ENCODE peak calls at places on chromosome 14, in eight cellular contexts. E, I, O, S, M, B, R and A are unnamed samples.

GRCh38 chr14:99571303-99571986 is 32.6 kb downstream of the CCDC85C start:
- DNase-seq in O (no peak), E (no peak), M (no peak), S (no peak), I (no peak), B (no peak), R (peak), A (no peak)

GRCh38 chr14:90049390-90049789 is 12.4 kb upstream of the KCNK13 start:
- DNase-seq in M (no peak), S (no peak), R (no peak), O (no peak), E (no peak), B (no peak), I (no peak), A (no peak)

GRCh38 chr14:62001988-62002387 is 239.8 kb downstream of the SNAPC1 start:
- DNase-seq in S (no peak), M (no peak), R (no peak), O (no peak), E (no peak), I (no peak), B (no peak), A (no peak)

GRCh38 chr14:73887116-73887490 is 444 bp downstream of the ZNF410 start:
- DNase-seq in E (no peak), S (no peak), I (no peak), B (no peak), O (no peak), M (no peak), R (no peak), A (no peak)

GRCh38 chr14:52146504-52146903 is 77.6 kb upstream of the NID2 start:
- DNase-seq in E (no peak), M (no peak), B (no peak), R (no peak), I (no peak), S (no peak), O (peak), A (no peak)

GRCh38 chr14:99599440-99599839 is 4.6 kb downstream of the CCDC85C start:
- DNase-seq in R (peak), B (no peak), I (no peak), E (no peak), M (no peak), S (no peak), O (no peak), A (no peak)

GRCh38 chr14:101772770-101773169 is 11.3 kb downstream of the PPP2R5C start:
- DNase-seq in S (no peak), O (no peak), R (no peak), M (no peak), E (no peak), I (no peak), B (no peak), A (no peak)

GRCh38 chr14:96681826-96682225 is 115.4 kb upstream of the VRK1 start:
- DNase-seq in I (no peak), M (no peak), S (no peak), B (no peak), O (peak), E (no peak), R (no peak), A (no peak)

GRCh38 chr14:41925409-41925808 is 318.7 kb downstream of the LRFN5 start:
- DNase-seq in I (no peak), R (no peak), E (no peak), B (peak), O (peak), S (no peak), M (no peak), A (no peak)

GRCh38 chr14:79161576-79161975 is 991.4 kb downstream of the NRXN3 start:
- DNase-seq in B (no peak), I (peak), E (peak), O (peak), S (no peak), M (no peak), R (peak), A (no peak)

GRCh38 chr14:63286071-63286470 is 32.7 kb downstream of the GPHB5 start:
- DNase-seq in R (no peak), M (no peak), S (no peak), E (no peak), I (no peak), B (no peak), O (no peak), A (no peak)

GRCh38 chr14:60250318-60251035 is 1.5 kb downstream of the PPM1A start:
- DNase-seq in I (no peak), R (peak), B (peak), M (no peak), S (peak), E (no peak), O (peak), A (no peak)

GRCh38 chr14:71240154-71240553 is 332.9 kb downstream of the PCNX1 start:
- DNase-seq in E (no peak), O (no peak), S (peak), M (no peak), R (no peak), B (no peak), I (no peak), A (no peak)

GRCh38 chr14:23663711-23664110 is 27.5 kb downstream of the DHRS2 start:
- DNase-seq in S (no peak), B (no peak), R (no peak), I (no peak), E (no peak), M (no peak), O (no peak), A (no peak)

GRCh38 chr14:68784995-68785816 is 7.7 kb downstream of the ZFP36L1 start:
- DNase-seq in R (no peak), I (no peak), B (no peak), S (no peak), E (peak), O (no peak), M (no peak), A (no peak)

GRCh38 chr14:65949711-65950516 is 536.3 kb upstream of the CCDC196 start:
- DNase-seq in M (peak), B (no peak), O (peak), E (no peak), S (no peak), I (no peak), R (peak), A (peak)
- TF ChIP-seq CTCF in M (no peak), B (no peak), O (no peak), E (no peak), S (no peak), I (no peak), R (no peak), A (no peak)

GRCh38 chr14:104776961-104777807 is 18.4 kb downstream of the AKT1 start:
- DNase-seq in R (no peak), B (no peak), M (no peak), I (peak), E (peak), S (no peak), O (no peak), A (no peak)
- TF ChIP-seq CTCF in R (no peak), B (no peak), M (no peak), I (no peak), E (peak), S (no peak), O (peak), A (no peak)

GRCh38 chr14:34983148-34983760 is 462 bp downstream of the SRP54 start:
- DNase-seq in M (no peak), I (no peak), S (no peak), B (no peak), R (no peak), E (no peak), O (no peak), A (no peak)

GRCh38 chr14:34978444-34978843 is 4.3 kb upstream of the SRP54 start:
- DNase-seq in B (no peak), E (no peak), I (no peak), R (no peak), S (no peak), M (no peak), O (no peak), A (no peak)

GRCh38 chr14:34982421-34983147 is at the start of gene SRP54:
- DNase-seq in M (peak), R (peak), S (peak), B (peak), E (peak), I (peak), O (peak), A (peak)

GRCh38 chr14:34980337-34980900 is 2.4 kb upstream of the SRP54 start:
- DNase-seq in E (no peak), O (no peak), B (no peak), S (no peak), I (no peak), R (no peak), M (no peak), A (no peak)

GRCh38 chr14:34981743-34982420 is 910 bp upstream of the SRP54 start:
- DNase-seq in R (peak), O (peak), I (peak), B (peak), E (no peak), M (no peak), S (peak), A (no peak)
- TF ChIP-seq CTCF in R (no peak), O (peak), I (no peak), B (no peak), E (no peak), M (peak), S (no peak), A (peak)

DNA sequence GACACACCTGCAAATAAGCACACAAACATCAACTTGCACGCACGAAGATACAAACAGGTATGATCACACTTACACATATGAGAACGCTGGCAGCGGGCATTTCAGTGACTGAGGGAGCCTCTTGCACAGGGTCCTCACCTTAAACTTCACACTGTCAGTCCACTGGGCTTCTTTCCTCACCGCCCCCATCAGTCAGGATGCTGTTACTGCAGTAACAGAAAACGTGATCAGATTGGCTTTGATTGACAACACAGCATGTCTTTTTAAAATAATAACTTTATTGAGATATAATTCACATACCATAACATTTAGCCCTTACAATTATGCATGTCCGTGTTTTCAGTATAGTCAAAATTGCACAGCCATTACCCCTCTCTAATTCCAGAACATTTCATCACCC is 8.2 kb downstream of the CCDC197 start:
- DNase-seq in O (peak), R (no peak), M (no peak), B (no peak), I (peak), E (no peak), S (peak), A (no peak)
- TF ChIP-seq CTCF in O (peak), R (no peak), M (peak), B (peak), I (peak), E (peak), S (peak), A (peak)

DNA sequence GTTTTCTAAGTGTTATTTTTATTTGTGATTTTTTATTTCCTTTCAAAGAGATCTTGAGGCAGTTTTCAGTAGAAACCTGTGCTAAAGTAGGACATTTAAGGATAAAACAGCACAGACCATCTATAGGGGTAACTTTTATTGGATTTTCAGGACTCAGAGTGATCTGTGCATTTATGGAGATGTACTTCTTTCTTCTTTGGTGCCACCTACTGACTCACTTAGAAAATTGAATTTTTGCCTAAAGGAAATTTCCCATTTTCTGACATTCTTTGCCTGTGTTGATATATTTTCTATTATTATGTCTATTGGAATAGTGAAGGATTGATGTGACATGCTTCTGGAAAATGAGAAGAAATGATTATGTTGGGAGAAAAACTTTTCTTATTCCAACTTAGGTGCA is 113.0 kb downstream of the UNC79 start:
- DNase-seq in S (peak), B (no peak), R (no peak), I (no peak), M (no peak), E (no peak), O (peak), A (no peak)
- TF ChIP-seq CTCF in S (peak), B (peak), R (no peak), I (no peak), M (peak), E (peak), O (peak), A (peak)